ENCODE peak calls at places on chromosomes 7 and 10, in six cellular contexts. F is RWPE1, W is MCF 10A, U is left ventricle myocardium inferior, A is NCI-H2029, T is astrocyte of the spinal cord. H is an unnamed sample.
A peak's percentile ranks its signal among the peaks of the same experiment; 100 is the strongest.

GRCh38 chr7:82859106-82859850 is 303.4 kb downstream of the PCLO start:
- DNase-seq in W (no peak), T (peak; percentile 18), A (no peak), U (no peak), F (no peak), H (no peak)

GRCh38 chr7:2560175-2560695 is 1.5 kb downstream of the IQCE start:
- DNase-seq in A (no peak), F (peak; percentile 4), U (no peak), T (no peak), W (peak; percentile 17), H (no peak)

GRCh38 chr10:120005408-120006280 is 113.1 kb downstream of the SEC23IP start:
- DNase-seq in W (no peak), F (no peak), U (no peak), A (no peak), T (no peak), H (no peak)

GRCh38 chr7:88150018-88150417 is 69.8 kb downstream of the SRI start:
- DNase-seq in T (no peak), A (no peak), U (no peak), F (no peak), W (no peak), H (no peak)

GRCh38 chr10:97538401-97538800 is 34.2 kb upstream of the ANKRD2 start:
- DNase-seq in U (no peak), A (no peak), W (no peak), F (no peak), T (peak; percentile 42), H (no peak)

GRCh38 chr7:16846611-16847165 is 35.1 kb downstream of the AGR3 start:
- DNase-seq in T (no peak), U (no peak), W (peak; percentile 6), A (peak; percentile 0), F (peak; percentile 26), H (no peak)

GRCh38 chr7:28083159-28083997 is 97.2 kb downstream of the JAZF1 start:
- DNase-seq in W (peak; percentile 91), F (peak; percentile 45), A (no peak), T (no peak), U (no peak), H (no peak)

GRCh38 chr7:155638366-155638765 is 6.1 kb upstream of the RBM33 start:
- DNase-seq in F (no peak), A (no peak), U (no peak), W (no peak), T (no peak), H (no peak)

GRCh38 chr7:88306590-88307048 is at the start of gene STEAP4:
- DNase-seq in A (no peak), U (peak; percentile 83), W (peak; percentile 69), T (peak; percentile 39), F (peak; percentile 52), H (no peak)

GRCh38 chr7:66734006-66734405 is 6.5 kb upstream of the RABGEF1 start:
- DNase-seq in F (no peak), W (no peak), U (no peak), A (no peak), T (no peak), H (no peak)

GRCh38 chr10:11444531-11445228 is 166.8 kb downstream of the USP6NL start:
- DNase-seq in T (no peak), W (no peak), F (no peak), A (no peak), U (no peak), H (no peak)

GRCh38 chr7:111894518-111894917 is 311.7 kb downstream of the DOCK4 start:
- DNase-seq in U (no peak), F (no peak), W (no peak), T (no peak), A (no peak), H (no peak)

GRCh38 chr10:17465328-17466125 is 11.1 kb upstream of the ST8SIA6 start:
- DNase-seq in A (no peak), T (no peak), U (no peak), W (no peak), F (no peak), H (no peak)

GRCh38 chr7:101911800-101912705 is 94.6 kb downstream of the CUX1 start:
- DNase-seq in W (peak; percentile 8), A (no peak), U (peak; percentile 53), F (no peak), T (no peak), H (peak; percentile 13)

GRCh38 chr7:17680943-17681351 is 259.3 kb downstream of the SNX13 start:
- DNase-seq in U (no peak), F (no peak), A (peak; percentile 19), W (peak; percentile 41), T (peak; percentile 67), H (no peak)

GRCh38 chr10:43594944-43595589 is 11.2 kb upstream of the ZNF485 start:
- DNase-seq in U (no peak), A (no peak), W (no peak), T (peak; percentile 24), F (no peak), H (no peak)

GRCh38 chr7:33807158-33807530 is 98.2 kb upstream of the BMPER start:
- DNase-seq in W (no peak), U (no peak), T (no peak), F (no peak), A (no peak), H (no peak)

GRCh38 chr10:48608279-48608681 is 3.4 kb upstream of the ARHGAP22 start:
- DNase-seq in W (peak; percentile 75), T (no peak), A (no peak), U (no peak), F (peak; percentile 36), H (peak; percentile 41)

GRCh38 chr10:107813396-107813795 is 648.9 kb upstream of the SORCS1 start:
- DNase-seq in A (no peak), W (no peak), T (no peak), F (no peak), U (no peak), H (no peak)

GRCh38 chr7:130853503-130854279 is 119.7 kb upstream of the KLF14 start:
- DNase-seq in F (peak; percentile 74), W (peak; percentile 84), U (no peak), A (no peak), T (no peak), H (peak; percentile 33)

GRCh38 chr10:95660283-95660682 is 3.8 kb upstream of the ALDH18A1 start:
- DNase-seq in F (no peak), U (no peak), T (peak; percentile 60), W (peak; percentile 5), A (no peak), H (no peak)

GRCh38 chr10:97075961-97076525 is 109.7 kb downstream of the SLIT1 start:
- DNase-seq in U (no peak), F (peak; percentile 46), W (no peak), T (no peak), A (no peak), H (no peak)

GRCh38 chr7:20798081-20798693 is 11.5 kb upstream of the SP8 start:
- DNase-seq in W (peak; percentile 57), F (peak; percentile 70), A (peak; percentile 16), U (no peak), T (no peak), H (peak; percentile 46)

GRCh38 chr7:105336009-105336408 is 52.7 kb downstream of the SRPK2 start:
- DNase-seq in W (no peak), F (peak; percentile 34), A (no peak), T (peak; percentile 37), U (no peak), H (no peak)

GRCh38 chr7:55977831-55978230 is 13.4 kb downstream of the NIPSNAP2 start:
- DNase-seq in U (no peak), T (peak; percentile 64), W (peak; percentile 73), A (peak; percentile 72), F (peak; percentile 32), H (peak; percentile 79)

GRCh38 chr10:82266438-82266837 is 391.4 kb downstream of the NRG3 start:
- DNase-seq in T (peak; percentile 13), A (no peak), F (no peak), U (no peak), W (peak; percentile 87), H (no peak)

GRCh38 chr10:85537561-85537960 is 829.0 kb downstream of the GRID1 start:
- DNase-seq in A (no peak), U (no peak), W (no peak), F (no peak), T (no peak), H (no peak)

GRCh38 chr10:1462032-1462431 is 275.3 kb downstream of the ADARB2 start:
- DNase-seq in U (no peak), W (no peak), T (no peak), F (no peak), A (no peak), H (no peak)

GRCh38 chr7:131629203-131629871 is 72.9 kb upstream of the PODXL start:
- DNase-seq in U (peak; percentile 51), W (peak; percentile 49), A (no peak), F (peak; percentile 70), T (peak; percentile 56), H (peak; percentile 76)

GRCh38 chr7:46695045-46695708 is 774.1 kb upstream of the IGFBP3 start:
- DNase-seq in W (no peak), F (no peak), A (no peak), U (no peak), T (peak; percentile 12), H (no peak)

GRCh38 chr7:25456467-25457171 is 228.3 kb upstream of the NPVF start:
- DNase-seq in W (no peak), F (no peak), U (peak; percentile 30), T (no peak), A (peak; percentile 1), H (no peak)

GRCh38 chr10:114874827-114875541 is 53.4 kb downstream of the FHIP2A start:
- DNase-seq in A (no peak), U (no peak), W (no peak), F (no peak), T (peak; percentile 75), H (no peak)

GRCh38 chr7:29113384-29114102 is 32.8 kb downstream of the CPVL start:
- DNase-seq in U (no peak), T (peak; percentile 1), W (peak; percentile 82), F (peak; percentile 47), A (no peak), H (peak; percentile 28)